ENCODE peak calls at places on chromosome 19, in four cellular contexts. Q is cardiac fibroblast, T is heart left ventricle, Z is hepatocyte. G is an unnamed sample.

GRCh38 chr19:13036366-13036976 is 41.2 kb downstream of the NFIX start:
- DNase-seq in Q (peak; percentile 97), T (no peak), Z (peak; percentile 68), G (peak; percentile 69)

GRCh38 chr19:1618157-1619093 is 13.2 kb upstream of the UQCR11 start:
- DNase-seq in Q (peak; percentile 18), T (no peak), Z (peak; percentile 47), G (peak; percentile 23)

GRCh38 chr19:14214580-14214979 is 8.6 kb upstream of the ADGRL1 start:
- DNase-seq in Q (no peak), T (no peak), Z (no peak), G (no peak)

GRCh38 chr19:3768015-3768747 is 3.8 kb downstream of the RAX2 start:
- DNase-seq in Q (no peak), T (no peak), Z (no peak), G (no peak)

GRCh38 chr19:2223959-2224358 is 12.2 kb downstream of the PLEKHJ1 start:
- DNase-seq in Q (no peak), T (no peak), Z (no peak), G (no peak)

GRCh38 chr19:43534811-43535761 is 2.1 kb downstream of the ZNF575 start:
- DNase-seq in Q (peak; percentile 64), T (peak; percentile 58), Z (peak; percentile 75), G (peak; percentile 74)

GRCh38 chr19:6587093-6587820 is 3.7 kb downstream of the CD70 start:
- DNase-seq in Q (no peak), T (no peak), Z (no peak), G (no peak)

GRCh38 chr19:34220472-34221063 is 33.8 kb upstream of the GARRE1 start:
- DNase-seq in Q (peak; percentile 83), T (peak; percentile 63), Z (peak; percentile 72), G (peak; percentile 81)

GRCh38 chr19:12800873-12801465 is 631 bp downstream of the PRDX2 start:
- DNase-seq in Q (no peak), T (no peak), Z (peak; percentile 58), G (no peak)

GRCh38 chr19:42092350-42092749 is 16.4 kb downstream of the ZNF574 start:
- DNase-seq in Q (peak; percentile 38), T (no peak), Z (no peak), G (peak; percentile 26)

GRCh38 chr19:15476334-15476733 is 3.0 kb downstream of the PGLYRP2 start:
- DNase-seq in Q (no peak), T (no peak), Z (no peak), G (no peak)

GRCh38 chr19:15475169-15475568 is 4.1 kb downstream of the PGLYRP2 start:
- DNase-seq in Q (no peak), T (no peak), Z (no peak), G (no peak)

GRCh38 chr19:15475611-15476010 is 3.7 kb downstream of the PGLYRP2 start:
- DNase-seq in Q (no peak), T (no peak), Z (no peak), G (no peak)

DNA sequence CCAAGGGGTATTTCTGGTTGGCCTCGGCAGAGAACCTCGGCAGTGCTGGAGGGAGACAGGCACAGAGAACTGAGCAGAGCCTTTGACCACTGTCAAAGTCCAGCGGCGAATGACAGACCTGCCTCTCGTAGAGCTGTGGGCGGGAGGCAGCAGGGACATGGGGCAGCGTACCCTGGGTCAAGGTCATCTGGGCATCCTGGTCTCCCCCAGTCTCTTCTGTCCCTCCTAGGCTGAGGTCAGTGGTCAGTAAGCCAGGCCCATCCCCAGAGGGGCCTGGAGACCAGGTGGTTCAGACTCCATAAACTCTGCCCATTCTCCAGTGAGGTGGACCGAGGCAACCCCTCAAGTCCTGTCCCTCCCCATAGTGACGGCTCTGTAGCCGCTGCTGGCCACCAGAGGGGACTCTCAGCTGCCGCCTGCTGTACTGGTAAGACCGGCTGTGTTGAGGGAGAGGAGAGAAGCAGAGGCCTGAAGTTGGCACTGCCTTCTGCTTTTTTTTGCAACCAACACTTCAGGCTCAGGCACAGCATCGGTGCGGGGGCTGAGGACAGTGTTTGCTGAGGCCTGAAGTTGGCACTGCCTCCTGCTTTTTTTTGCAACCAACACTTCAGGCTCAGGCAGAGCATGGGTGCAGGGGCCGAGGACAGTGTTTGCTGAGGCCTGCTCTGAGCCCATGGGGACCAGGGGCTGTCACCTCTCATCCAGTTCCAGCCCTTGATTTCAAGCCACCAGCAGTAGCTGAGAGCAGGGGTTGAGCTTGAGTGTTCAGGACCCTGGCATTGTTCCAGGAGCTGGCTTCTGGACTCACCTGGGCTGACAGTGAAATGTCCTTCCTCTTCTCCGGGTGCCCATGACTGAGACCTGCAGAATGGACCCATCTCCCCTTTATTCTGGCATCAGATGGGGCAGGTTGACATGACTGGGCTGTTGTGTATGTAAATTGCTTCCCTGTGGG is at the start of gene PGLYRP2:
- DNase-seq in Q (no peak), T (no peak), Z (no peak), G (peak; percentile 14)
- TF ChIP-seq CTCF in Q (no peak), T (peak; percentile 30), Z (no peak), G (no peak)

DNA sequence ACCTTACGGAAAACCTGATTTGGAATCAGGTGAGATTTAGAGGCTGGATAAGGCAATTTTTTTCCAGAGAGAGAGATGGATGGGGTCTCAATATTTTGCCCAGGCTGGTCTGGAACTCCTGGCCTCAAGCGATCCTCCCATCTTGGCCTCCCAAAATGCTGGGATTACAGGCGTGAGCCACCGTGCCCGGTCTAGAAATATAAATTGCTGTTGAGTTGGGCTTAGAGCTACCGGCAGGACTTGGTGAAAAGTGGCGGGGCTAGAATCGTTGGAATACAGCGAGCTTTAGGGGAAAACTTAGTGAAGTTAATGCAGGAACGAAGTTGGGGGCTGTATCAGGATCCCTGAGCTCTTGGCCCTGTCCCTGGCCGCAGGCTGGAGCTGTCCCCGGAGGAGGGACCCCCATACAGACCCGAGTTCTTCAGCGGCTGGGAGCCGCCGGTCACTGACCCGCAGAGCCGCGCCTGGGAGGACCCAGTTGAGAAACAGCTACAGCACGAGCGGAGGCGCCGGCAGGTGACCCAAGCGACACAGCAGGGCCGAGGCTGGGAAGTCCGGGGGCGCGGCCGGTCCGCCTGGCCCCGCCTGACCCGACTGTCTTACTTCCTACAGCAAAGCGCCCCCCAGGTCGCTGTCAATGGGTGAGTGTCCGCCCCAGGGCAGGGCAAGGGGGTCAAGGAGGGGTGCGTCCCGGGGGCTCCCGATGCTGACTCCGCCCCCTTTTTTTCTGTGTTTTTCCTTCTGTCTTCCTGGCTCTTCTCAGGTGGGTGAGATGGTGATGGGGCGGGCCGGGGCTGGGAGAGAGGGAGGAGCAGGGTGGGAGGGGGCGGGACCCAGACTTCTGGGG is 7.6 kb downstream of the EPS8L1 start:
- DNase-seq in Q (no peak), T (no peak), Z (no peak), G (no peak)
- H3K4me3 ChIP-seq in Q (no peak overlapping the region), T (no peak overlapping the region), Z (no peak overlapping the region), G (no peak overlapping the region)

DNA sequence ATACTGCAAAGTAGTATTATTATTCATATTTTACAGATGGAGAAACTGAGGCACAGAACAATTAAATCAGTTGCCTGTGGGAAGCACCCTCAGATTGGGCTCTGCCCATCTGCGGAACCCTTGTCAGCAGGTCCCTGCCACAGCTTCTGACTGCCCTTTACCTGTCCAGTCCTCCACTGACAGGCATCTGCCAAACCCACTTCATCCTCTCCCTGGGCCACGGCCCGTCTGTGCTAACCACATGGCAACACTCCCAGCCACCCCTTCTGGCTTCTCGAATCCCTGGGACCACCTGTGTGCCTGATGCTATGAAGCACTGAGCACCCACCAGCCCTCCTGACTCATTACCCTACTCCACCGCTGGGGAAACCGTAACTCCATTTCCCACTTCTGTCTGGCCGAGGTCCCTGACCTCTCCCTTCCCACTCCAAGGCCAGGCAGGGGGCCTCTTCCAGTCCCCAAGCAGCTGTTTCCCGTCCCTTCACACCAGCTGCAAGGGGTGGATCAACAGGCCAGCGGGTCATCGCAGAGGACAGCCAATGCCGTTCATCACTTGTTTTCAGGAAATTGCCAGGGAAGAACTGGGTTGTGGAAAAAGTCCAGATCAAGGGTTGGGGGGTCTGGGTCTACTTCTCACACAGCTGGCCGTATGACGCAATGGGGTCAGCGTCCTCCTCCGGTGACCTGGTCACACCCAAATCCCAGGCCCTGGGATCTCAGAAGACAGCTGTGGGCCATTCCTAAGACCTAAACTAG is 2.5 kb downstream of the KANK3 start:
- DNase-seq in Q (no peak), T (peak; percentile 86), Z (no peak), G (peak; percentile 55)
- TF ChIP-seq CTCF in Q (peak; percentile 23), T (no peak), Z (no peak), G (peak; percentile 26)

GRCh38 chr19:52600639-52601024 is 30.5 kb downstream of the ZNF701 start:
- DNase-seq in Q (no peak), T (peak; percentile 24), Z (peak; percentile 71), G (no peak)
- H3K4me3 ChIP-seq in Q (peak overlapping the region; percentile 55), T (peak overlapping the region; percentile 57), Z (peak overlapping the region; percentile 8), G (peak overlapping the region; percentile 75)

GRCh38 chr19:17725422-17726078 is 6.3 kb downstream of the MAP1S start:
- DNase-seq in Q (no peak), T (no peak), Z (no peak), G (no peak)
- TF ChIP-seq CTCF in Q (peak; percentile 30), T (no peak), Z (peak; percentile 27), G (peak; percentile 22)